ENCODE peak calls at places on chromosomes 4 and X, in seven cellular contexts. A is A549, U is suprapubic skin, Z is sigmoid colon, X is tibial nerve, O is upper lobe of left lung, D is esophagus muscularis mucosa. H is an unnamed sample.

GRCh38 chr4:87985097-87985886 is 9.8 kb downstream of the SPP1 start:
- DNase-seq in A (peak), U (no peak), Z (no peak), X (no peak), O (peak), D (no peak), H (no peak)

GRCh38 chrX:15384304-15384703 is at the start of gene VEGFD:
- DNase-seq in A (no peak), U (no peak), Z (no peak), X (no peak), O (no peak), D (no peak), H (no peak)

GRCh38 chr4:20248155-20248558 is 3.5 kb upstream of the SLIT2 start:
- DNase-seq in A (no peak), U (no peak), Z (no peak), X (no peak), O (no peak), D (no peak), H (no peak)

GRCh38 chr4:41590591-41590990 is 52.6 kb downstream of the LIMCH1 start:
- DNase-seq in A (no peak), U (no peak), Z (no peak), X (no peak), O (peak), D (peak), H (no peak)

GRCh38 chr4:123599920-123600394 is 203.4 kb downstream of the SPRY1 start:
- DNase-seq in A (no peak), U (peak), Z (peak), X (peak), O (peak), D (no peak), H (peak)

GRCh38 chr4:82801910-82802521 is 3.4 kb upstream of the SCD5 start:
- DNase-seq in A (no peak), U (no peak), Z (no peak), X (no peak), O (no peak), D (no peak), H (no peak)

GRCh38 chr4:17500574-17500973 is 11.3 kb downstream of the QDPR start:
- DNase-seq in A (no peak), U (no peak), Z (no peak), X (no peak), O (no peak), D (no peak), H (no peak)

GRCh38 chr4:59647500-59647899 is 1552.6 kb upstream of the ADGRL3 start:
- DNase-seq in A (no peak), U (no peak), Z (no peak), X (no peak), O (no peak), D (no peak), H (no peak)

GRCh38 chr4:116573540-116573939 is 511.8 kb downstream of the TRAM1L1 start:
- DNase-seq in A (no peak), U (no peak), Z (no peak), X (no peak), O (no peak), D (no peak), H (no peak)

GRCh38 chrX:19846995-19847790 is 40.2 kb downstream of the SH3KBP1 start:
- DNase-seq in A (peak), U (no peak), Z (no peak), X (no peak), O (peak), D (no peak), H (peak)

GRCh38 chrX:39756086-39756883 is 341.5 kb downstream of the BCOR start:
- DNase-seq in A (no peak), U (no peak), Z (peak), X (no peak), O (no peak), D (no peak), H (no peak)

GRCh38 chrX:25548806-25549205 is 533.0 kb upstream of the ARX start:
- DNase-seq in A (no peak), U (no peak), Z (no peak), X (no peak), O (no peak), D (no peak), H (no peak)

GRCh38 chr4:146235654-146236570 is 21.6 kb downstream of the REELD1 start:
- DNase-seq in A (no peak), U (no peak), Z (no peak), X (no peak), O (peak), D (peak), H (no peak)

GRCh38 chrX:151359931-151360871 is 36.8 kb upstream of the VMA21 start:
- DNase-seq in A (peak), U (no peak), Z (no peak), X (no peak), O (peak), D (no peak), H (peak)

GRCh38 chrX:140250363-140250762 is 254.5 kb downstream of the SOX3 start:
- DNase-seq in A (no peak), U (no peak), Z (no peak), X (no peak), O (no peak), D (no peak), H (no peak)

GRCh38 chrX:154748712-154749339 is 2.1 kb downstream of the GAB3 start:
- DNase-seq in A (peak), U (no peak), Z (peak), X (no peak), O (peak), D (no peak), H (no peak)

GRCh38 chr4:46329118-46329976 is 60.6 kb downstream of the GABRA2 start:
- DNase-seq in A (no peak), U (no peak), Z (no peak), X (no peak), O (no peak), D (no peak), H (no peak)

GRCh38 chr4:185122681-185123345 is 20.3 kb upstream of the SLC25A4 start:
- DNase-seq in A (no peak), U (no peak), Z (no peak), X (no peak), O (no peak), D (no peak), H (no peak)

GRCh38 chr4:73864365-73864764 is 4.8 kb upstream of the CXCL1 start:
- DNase-seq in A (no peak), U (no peak), Z (no peak), X (no peak), O (no peak), D (no peak), H (no peak)

DNA sequence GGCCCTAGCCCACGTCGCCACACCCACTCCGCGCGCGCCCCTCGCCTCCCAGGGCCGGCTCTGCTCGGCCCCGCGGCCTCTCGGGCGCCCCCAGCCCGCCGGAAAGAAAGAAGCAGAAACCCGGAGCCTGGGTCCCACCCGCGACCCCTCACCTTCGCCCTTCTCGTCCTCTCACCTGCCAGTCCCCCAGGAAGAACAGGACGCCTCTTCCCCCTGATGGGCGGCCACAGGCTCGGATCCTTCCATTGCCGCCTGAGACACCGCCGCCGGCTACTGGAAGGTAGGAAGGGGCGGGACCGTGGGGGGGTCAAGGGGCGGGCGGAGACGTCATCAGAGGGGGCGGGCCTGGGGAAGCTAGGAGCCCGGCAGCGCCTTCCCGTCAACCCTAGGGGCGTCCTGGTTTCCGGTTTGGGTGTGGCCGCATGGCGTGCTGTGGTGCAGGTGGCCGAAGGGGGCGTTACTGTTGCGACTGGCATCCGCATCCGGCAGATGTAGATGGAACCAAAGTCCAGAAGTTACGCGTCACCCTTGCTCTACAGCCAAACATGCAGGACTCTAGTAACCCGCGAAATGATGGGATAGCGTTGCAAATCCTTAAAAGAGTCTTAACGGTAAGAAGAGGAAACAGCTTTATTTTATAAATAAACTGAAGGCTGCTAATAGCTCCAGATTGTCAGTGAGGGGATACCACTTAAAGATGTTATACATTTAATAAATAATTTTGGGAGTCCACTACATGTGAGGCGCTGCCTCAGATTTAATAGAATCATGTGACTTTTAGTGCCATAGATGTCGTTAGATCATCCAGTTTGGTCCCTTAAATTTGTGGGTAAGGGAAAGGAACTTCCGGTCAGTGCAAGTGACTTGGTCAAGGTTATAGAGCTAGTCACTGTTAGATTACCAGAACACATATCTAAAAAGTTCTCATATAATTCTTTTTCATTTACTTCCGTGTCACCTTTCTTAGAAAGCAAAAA is at the start of gene UBA6:
- DNase-seq in A (peak), U (peak), Z (peak), X (peak), O (peak), D (peak), H (peak)
- TF ChIP-seq POLR2A in A (peak), U (no peak), Z (peak), X (no peak), O (peak), D (no peak), H (peak)

DNA sequence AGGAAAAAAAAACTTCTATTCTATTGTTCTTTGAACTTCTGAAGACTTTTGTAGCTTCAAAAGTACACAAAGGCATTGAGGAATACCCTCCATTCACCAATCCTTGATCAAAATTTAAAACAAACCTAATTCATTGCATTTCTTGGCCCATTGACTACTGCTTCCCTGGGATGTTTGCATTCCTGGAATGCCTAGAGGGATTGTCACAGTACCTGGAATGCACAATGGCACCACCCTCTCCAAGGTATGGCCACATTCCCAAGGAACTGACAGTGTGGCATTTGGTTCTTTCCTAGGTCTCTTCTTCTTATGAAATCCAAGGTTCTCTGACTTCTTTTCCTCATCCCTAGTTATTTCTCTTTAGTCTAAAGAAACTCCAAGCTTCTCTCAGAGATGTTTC is 600.7 kb downstream of the CCSER1 start:
- DNase-seq in A (peak), U (no peak), Z (no peak), X (no peak), O (no peak), D (no peak), H (no peak)
- TF ChIP-seq EP300 in A (no peak), U (no peak), Z (no peak), X (no peak), O (no peak), D (no peak), H (no peak)

GRCh38 chr4:128810331-128810870 is 901 bp downstream of the JADE1 start:
- DNase-seq in A (peak), U (peak), Z (peak), X (no peak), O (peak), D (no peak), H (peak)

GRCh38 chr4:128810871-128811570 is 1.5 kb downstream of the JADE1 start:
- DNase-seq in A (peak), U (peak), Z (peak), X (peak), O (peak), D (peak), H (peak)

GRCh38 chr4:128809477-128810330 is at the start of gene JADE1:
- DNase-seq in A (peak), U (peak), Z (peak), X (peak), O (peak), D (peak), H (peak)

GRCh38 chr4:128811571-128812359 is 2.3 kb downstream of the JADE1 start:
- DNase-seq in A (peak), U (peak), Z (peak), X (peak), O (peak), D (peak), H (peak)

DNA sequence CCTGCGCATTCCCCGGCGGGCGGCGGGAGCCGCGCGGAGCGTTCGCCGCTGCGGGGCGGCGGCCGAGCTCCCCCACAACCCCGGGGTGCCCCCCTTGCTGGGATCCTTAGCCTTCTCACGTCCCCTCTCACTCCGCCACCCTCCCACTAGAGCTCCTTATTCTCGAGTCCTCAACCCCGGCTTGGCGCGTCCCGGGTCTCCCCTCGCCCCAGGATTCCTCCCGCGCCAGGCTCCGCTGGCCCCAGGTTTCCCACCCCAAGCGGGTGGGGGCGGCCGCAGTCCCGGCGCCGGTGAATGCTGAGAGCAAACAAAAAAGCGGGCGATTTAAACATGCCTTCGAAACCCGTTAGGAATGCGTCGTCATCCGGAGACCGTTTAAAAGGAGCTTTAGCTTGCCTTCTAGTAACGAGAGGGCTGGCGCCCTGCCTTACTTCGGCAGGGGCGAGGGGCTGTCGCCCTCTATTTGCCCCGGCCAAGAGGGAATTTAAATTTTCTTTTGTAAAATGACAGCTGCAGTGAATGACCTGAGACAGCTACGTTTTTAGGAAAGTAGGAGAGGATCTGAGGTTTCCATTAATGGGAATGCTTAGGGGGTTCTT is 3.0 kb downstream of the JADE1 start:
- DNase-seq in A (peak), U (peak), Z (peak), X (peak), O (peak), D (no peak), H (no peak)
- TF ChIP-seq POLR2A in A (no peak), U (no peak), Z (no peak), X (no peak), O (no peak), D (no peak), H (no peak)

GRCh38 chr4:24886596-24886995 is 26.2 kb downstream of the CCDC149 start:
- DNase-seq in A (no peak), U (no peak), Z (no peak), X (no peak), O (no peak), D (no peak), H (no peak)

GRCh38 chr4:24887881-24888430 is 24.9 kb downstream of the CCDC149 start:
- DNase-seq in A (no peak), U (no peak), Z (no peak), X (no peak), O (no peak), D (no peak), H (no peak)

GRCh38 chr4:24888475-24888874 is 24.4 kb downstream of the CCDC149 start:
- DNase-seq in A (no peak), U (no peak), Z (no peak), X (no peak), O (no peak), D (no peak), H (no peak)

GRCh38 chr4:24884925-24885324 is 27.9 kb downstream of the CCDC149 start:
- DNase-seq in A (no peak), U (no peak), Z (no peak), X (no peak), O (no peak), D (no peak), H (no peak)

DNA sequence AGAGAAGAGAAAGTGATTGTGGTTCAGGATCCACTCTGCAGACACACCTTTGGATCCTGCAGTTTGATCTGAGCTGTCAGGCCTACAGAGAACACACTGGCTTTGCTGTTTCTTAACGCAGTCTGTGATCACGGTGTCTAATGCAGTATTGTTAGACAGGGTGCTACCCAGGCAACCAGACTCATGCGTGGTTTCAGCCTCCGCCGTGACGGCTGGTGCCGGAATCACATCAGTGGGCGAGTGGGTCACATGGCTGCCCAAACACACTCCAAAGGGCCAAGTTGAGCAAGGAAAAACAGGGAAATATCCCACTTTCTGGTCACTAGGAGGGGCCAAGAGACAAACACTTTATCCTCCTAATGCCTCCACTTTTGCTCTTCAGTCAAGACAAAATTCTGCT is 27.5 kb downstream of the CCDC149 start:
- DNase-seq in A (no peak), U (no peak), Z (no peak), X (no peak), O (no peak), D (no peak), H (no peak)
- TF ChIP-seq EP300 in A (no peak), U (no peak), Z (no peak), X (peak), O (no peak), D (no peak), H (no peak)

DNA sequence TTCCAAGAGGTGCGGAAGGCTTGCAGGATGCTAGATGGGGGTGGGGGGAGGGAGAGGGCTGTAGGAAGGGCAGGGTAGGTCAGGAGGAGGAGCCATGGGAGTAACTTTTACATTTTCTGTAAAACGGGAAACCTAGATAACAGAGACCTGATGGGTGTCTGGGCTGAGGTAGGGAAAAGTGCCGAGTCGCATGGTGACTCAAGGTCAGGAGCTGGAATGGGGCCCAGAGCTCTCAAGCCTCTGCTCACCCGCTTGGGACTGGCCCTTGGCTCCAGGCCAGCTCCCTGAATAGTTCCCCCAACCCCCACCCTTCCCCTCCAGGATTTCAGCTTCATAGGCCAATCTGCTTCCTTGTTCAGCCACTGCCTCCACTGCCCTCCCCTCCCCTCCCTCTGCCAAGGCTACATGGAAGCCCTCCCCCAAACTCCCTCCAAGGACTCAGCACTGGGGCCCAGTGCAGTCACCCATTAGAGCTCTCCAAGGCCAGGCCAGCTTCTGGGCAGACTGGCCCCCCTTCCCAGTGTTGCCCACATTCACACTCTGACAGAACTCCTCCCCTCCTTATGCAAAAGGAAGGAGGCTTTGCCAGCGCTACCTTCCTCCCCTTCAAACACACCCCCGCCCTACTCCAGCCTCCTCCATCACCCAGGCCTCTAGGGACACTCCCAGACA is 43.6 kb downstream of the TSC22D3 start:
- DNase-seq in A (peak), U (peak), Z (peak), X (peak), O (peak), D (peak), H (peak)
- TF ChIP-seq POLR2A in A (no peak), U (no peak), Z (no peak), X (no peak), O (peak), D (no peak), H (no peak)

DNA sequence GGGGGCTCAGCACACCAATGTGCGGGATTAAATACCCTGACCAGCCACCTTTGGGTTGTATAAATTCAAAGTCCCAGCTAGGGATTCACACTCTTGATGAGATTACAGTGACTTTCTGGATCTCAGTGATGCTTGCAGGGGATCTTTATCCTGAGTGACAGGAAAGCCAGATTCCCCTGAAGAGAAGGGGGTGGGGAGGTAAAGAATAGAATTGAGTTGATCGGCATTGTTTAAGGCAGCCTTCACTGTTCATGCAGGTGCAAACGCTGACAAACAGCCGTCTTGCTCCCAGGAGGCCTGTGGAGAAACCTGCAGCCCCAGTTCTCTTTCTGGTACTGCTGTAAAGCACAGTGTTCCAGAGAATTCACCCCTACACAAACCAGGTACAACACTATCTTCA is 19.0 kb downstream of the CXXC4 start:
- DNase-seq in A (no peak), U (no peak), Z (no peak), X (no peak), O (no peak), D (no peak), H (no peak)
- TF ChIP-seq EP300 in A (no peak), U (no peak), Z (no peak), X (no peak), O (no peak), D (no peak), H (no peak)

GRCh38 chr4:48779998-48780866 is at the start of gene FRYL:
- DNase-seq in A (peak), U (peak), Z (peak), X (peak), O (peak), D (peak), H (peak)
- TF ChIP-seq POLR2A in A (peak), U (no peak), Z (peak), X (peak), O (peak), D (peak), H (peak)